ENCODE peak calls at places on chromosomes 4 and X, in nine cellular contexts. One of them, this sample, is unnamed.

GRCh38 chr4:147733614-147734344 is 1.9 kb downstream of the ARHGAP10 start:
- DNase-seq in GM23248: peak
- DNase-seq in CD8-positive, alpha-beta T cell: no peak
- DNase-seq in A549: no peak
- DNase-seq in lung: no peak
- DNase-seq in tibial artery: peak
- DNase-seq in vagina: no peak
- DNase-seq in foreskin fibroblast: peak
- DNase-seq in left ventricle myocardium inferior: peak
- DNase-seq in this sample: no peak

GRCh38 chr4:104416725-104417363 is 77.8 kb downstream of the CXXC4 start:
- DNase-seq in foreskin fibroblast: no peak
- DNase-seq in left ventricle myocardium inferior: no peak
- DNase-seq in vagina: no peak
- DNase-seq in CD8-positive, alpha-beta T cell: no peak
- DNase-seq in tibial artery: no peak
- DNase-seq in A549: no peak
- DNase-seq in lung: no peak
- DNase-seq in GM23248: no peak
- DNase-seq in this sample: no peak

GRCh38 chr4:41232406-41232805 is 18.1 kb upstream of the APBB2 start:
- DNase-seq in foreskin fibroblast: no peak
- DNase-seq in CD8-positive, alpha-beta T cell: no peak
- DNase-seq in GM23248: no peak
- DNase-seq in tibial artery: no peak
- DNase-seq in lung: no peak
- DNase-seq in vagina: no peak
- DNase-seq in left ventricle myocardium inferior: no peak
- DNase-seq in A549: no peak
- DNase-seq in this sample: no peak

GRCh38 chr4:123198706-123199105 is 197.9 kb upstream of the SPRY1 start:
- DNase-seq in GM23248: peak
- DNase-seq in A549: no peak
- DNase-seq in foreskin fibroblast: no peak
- DNase-seq in tibial artery: no peak
- DNase-seq in vagina: no peak
- DNase-seq in left ventricle myocardium inferior: no peak
- DNase-seq in lung: no peak
- DNase-seq in CD8-positive, alpha-beta T cell: no peak
- DNase-seq in this sample: peak

GRCh38 chr4:72107456-72107855 is 75.7 kb downstream of the NPFFR2 start:
- DNase-seq in tibial artery: no peak
- DNase-seq in lung: no peak
- DNase-seq in left ventricle myocardium inferior: no peak
- DNase-seq in foreskin fibroblast: no peak
- DNase-seq in CD8-positive, alpha-beta T cell: no peak
- DNase-seq in vagina: no peak
- DNase-seq in GM23248: no peak
- DNase-seq in A549: no peak
- DNase-seq in this sample: no peak

GRCh38 chrX:119735467-119735866 is 22.9 kb upstream of the SOWAHD start:
- DNase-seq in CD8-positive, alpha-beta T cell: no peak
- DNase-seq in vagina: no peak
- DNase-seq in foreskin fibroblast: no peak
- DNase-seq in lung: no peak
- DNase-seq in tibial artery: no peak
- DNase-seq in left ventricle myocardium inferior: no peak
- DNase-seq in A549: no peak
- DNase-seq in GM23248: no peak
- DNase-seq in this sample: no peak

GRCh38 chr4:155544547-155544946 is 122.1 kb upstream of the GUCY1A1 start:
- DNase-seq in left ventricle myocardium inferior: peak
- DNase-seq in GM23248: no peak
- DNase-seq in foreskin fibroblast: no peak
- DNase-seq in lung: no peak
- DNase-seq in vagina: no peak
- DNase-seq in tibial artery: no peak
- DNase-seq in CD8-positive, alpha-beta T cell: no peak
- DNase-seq in A549: no peak
- DNase-seq in this sample: no peak

GRCh38 chrX:129690435-129690834 is 35.7 kb upstream of the APLN start:
- DNase-seq in A549: no peak
- DNase-seq in foreskin fibroblast: no peak
- DNase-seq in tibial artery: peak
- DNase-seq in left ventricle myocardium inferior: peak
- DNase-seq in CD8-positive, alpha-beta T cell: no peak
- DNase-seq in lung: peak
- DNase-seq in vagina: no peak
- DNase-seq in GM23248: peak
- DNase-seq in this sample: no peak

GRCh38 chr4:101337688-101338087 is 9.6 kb downstream of the PPP3CA start:
- DNase-seq in CD8-positive, alpha-beta T cell: no peak
- DNase-seq in GM23248: peak
- DNase-seq in lung: no peak
- DNase-seq in foreskin fibroblast: peak
- DNase-seq in vagina: no peak
- DNase-seq in tibial artery: no peak
- DNase-seq in A549: no peak
- DNase-seq in left ventricle myocardium inferior: no peak
- DNase-seq in this sample: no peak

GRCh38 chr4:153530996-153531375 is 64.8 kb downstream of the TMEM131L start:
- DNase-seq in vagina: no peak
- DNase-seq in GM23248: no peak
- DNase-seq in foreskin fibroblast: no peak
- DNase-seq in CD8-positive, alpha-beta T cell: no peak
- DNase-seq in lung: no peak
- DNase-seq in A549: no peak
- DNase-seq in left ventricle myocardium inferior: no peak
- DNase-seq in tibial artery: no peak
- DNase-seq in this sample: no peak

GRCh38 chrX:84320606-84321005 is 132.6 kb upstream of the RPS6KA6 start:
- DNase-seq in A549: no peak
- DNase-seq in tibial artery: no peak
- DNase-seq in left ventricle myocardium inferior: no peak
- DNase-seq in lung: no peak
- DNase-seq in vagina: no peak
- DNase-seq in foreskin fibroblast: no peak
- DNase-seq in GM23248: peak
- DNase-seq in CD8-positive, alpha-beta T cell: no peak
- DNase-seq in this sample: no peak

GRCh38 chr4:40559585-40560465 is 69.8 kb downstream of the RBM47 start:
- DNase-seq in lung: no peak
- DNase-seq in left ventricle myocardium inferior: no peak
- DNase-seq in vagina: no peak
- DNase-seq in tibial artery: no peak
- DNase-seq in foreskin fibroblast: no peak
- DNase-seq in GM23248: no peak
- DNase-seq in CD8-positive, alpha-beta T cell: no peak
- DNase-seq in A549: no peak
- DNase-seq in this sample: no peak

GRCh38 chrX:139429913-139430312 is 100.6 kb upstream of the F9 start:
- DNase-seq in A549: no peak
- DNase-seq in CD8-positive, alpha-beta T cell: no peak
- DNase-seq in left ventricle myocardium inferior: no peak
- DNase-seq in foreskin fibroblast: no peak
- DNase-seq in tibial artery: no peak
- DNase-seq in vagina: no peak
- DNase-seq in GM23248: peak
- DNase-seq in lung: no peak
- DNase-seq in this sample: no peak

GRCh38 chr4:51820443-51820842 is 22.5 kb upstream of the DCUN1D4 start:
- DNase-seq in foreskin fibroblast: no peak
- DNase-seq in vagina: no peak
- DNase-seq in CD8-positive, alpha-beta T cell: no peak
- DNase-seq in lung: no peak
- DNase-seq in left ventricle myocardium inferior: no peak
- DNase-seq in A549: no peak
- DNase-seq in GM23248: no peak
- DNase-seq in tibial artery: no peak
- DNase-seq in this sample: no peak

GRCh38 chr4:144376905-144377304 is 236.4 kb upstream of the GYPA start:
- DNase-seq in foreskin fibroblast: no peak
- DNase-seq in GM23248: no peak
- DNase-seq in CD8-positive, alpha-beta T cell: no peak
- DNase-seq in vagina: no peak
- DNase-seq in lung: no peak
- DNase-seq in A549: no peak
- DNase-seq in tibial artery: no peak
- DNase-seq in left ventricle myocardium inferior: no peak
- DNase-seq in this sample: no peak

GRCh38 chrX:67614414-67614813 is 70.6 kb downstream of the AR start:
- DNase-seq in tibial artery: no peak
- DNase-seq in lung: no peak
- DNase-seq in A549: no peak
- DNase-seq in GM23248: peak
- DNase-seq in CD8-positive, alpha-beta T cell: no peak
- DNase-seq in foreskin fibroblast: peak
- DNase-seq in vagina: no peak
- DNase-seq in left ventricle myocardium inferior: no peak
- DNase-seq in this sample: no peak

GRCh38 chr4:155900402-155900801 is 3.1 kb upstream of the TDO2 start:
- DNase-seq in tibial artery: no peak
- DNase-seq in left ventricle myocardium inferior: no peak
- DNase-seq in A549: no peak
- DNase-seq in GM23248: peak
- DNase-seq in lung: no peak
- DNase-seq in foreskin fibroblast: peak
- DNase-seq in CD8-positive, alpha-beta T cell: no peak
- DNase-seq in vagina: no peak
- DNase-seq in this sample: no peak

GRCh38 chr4:86921608-86922252 is 13.1 kb upstream of the AFF1 start:
- DNase-seq in lung: no peak
- DNase-seq in vagina: no peak
- DNase-seq in A549: no peak
- DNase-seq in foreskin fibroblast: peak
- DNase-seq in tibial artery: no peak
- DNase-seq in CD8-positive, alpha-beta T cell: no peak
- DNase-seq in left ventricle myocardium inferior: no peak
- DNase-seq in GM23248: peak
- DNase-seq in this sample: no peak

GRCh38 chrX:78555401-78555980 is 103.6 kb downstream of the RTL3 start:
- DNase-seq in left ventricle myocardium inferior: no peak
- DNase-seq in foreskin fibroblast: no peak
- DNase-seq in GM23248: peak
- DNase-seq in CD8-positive, alpha-beta T cell: no peak
- DNase-seq in A549: no peak
- DNase-seq in tibial artery: no peak
- DNase-seq in vagina: no peak
- DNase-seq in lung: no peak
- DNase-seq in this sample: no peak

GRCh38 chrX:129577473-129577872 is 37.4 kb downstream of the OCRL start:
- DNase-seq in lung: no peak
- DNase-seq in A549: no peak
- DNase-seq in vagina: no peak
- DNase-seq in left ventricle myocardium inferior: no peak
- DNase-seq in GM23248: peak
- DNase-seq in CD8-positive, alpha-beta T cell: no peak
- DNase-seq in foreskin fibroblast: peak
- DNase-seq in tibial artery: no peak
- DNase-seq in this sample: peak

GRCh38 chr4:112894480-112894879 is 155.0 kb upstream of the ANK2 start:
- DNase-seq in A549: no peak
- DNase-seq in foreskin fibroblast: no peak
- DNase-seq in lung: no peak
- DNase-seq in CD8-positive, alpha-beta T cell: no peak
- DNase-seq in tibial artery: no peak
- DNase-seq in left ventricle myocardium inferior: no peak
- DNase-seq in GM23248: no peak
- DNase-seq in vagina: no peak
- DNase-seq in this sample: no peak
- H3K4me3 ChIP-seq in A549: no peak
- H3K4me3 ChIP-seq in foreskin fibroblast: no peak
- H3K4me3 ChIP-seq in lung: no peak
- H3K4me3 ChIP-seq in CD8-positive, alpha-beta T cell: no peak
- H3K4me3 ChIP-seq in tibial artery: no peak
- H3K4me3 ChIP-seq in left ventricle myocardium inferior: no peak
- H3K4me3 ChIP-seq in GM23248: no peak
- H3K4me3 ChIP-seq in vagina: no peak
- H3K4me3 ChIP-seq in this sample: no peak

GRCh38 chr4:122117743-122118142 is 34.4 kb upstream of the BLTP1 start:
- DNase-seq in GM23248: peak
- DNase-seq in A549: no peak
- DNase-seq in CD8-positive, alpha-beta T cell: peak
- DNase-seq in vagina: no peak
- DNase-seq in lung: no peak
- DNase-seq in tibial artery: no peak
- DNase-seq in foreskin fibroblast: peak
- DNase-seq in left ventricle myocardium inferior: no peak
- DNase-seq in this sample: no peak
- H3K4me3 ChIP-seq in GM23248: no peak
- H3K4me3 ChIP-seq in A549: no peak
- H3K4me3 ChIP-seq in CD8-positive, alpha-beta T cell: no peak
- H3K4me3 ChIP-seq in vagina: no peak
- H3K4me3 ChIP-seq in lung: no peak
- H3K4me3 ChIP-seq in tibial artery: no peak
- H3K4me3 ChIP-seq in foreskin fibroblast: no peak
- H3K4me3 ChIP-seq in left ventricle myocardium inferior: no peak
- H3K4me3 ChIP-seq in this sample: no peak

DNA sequence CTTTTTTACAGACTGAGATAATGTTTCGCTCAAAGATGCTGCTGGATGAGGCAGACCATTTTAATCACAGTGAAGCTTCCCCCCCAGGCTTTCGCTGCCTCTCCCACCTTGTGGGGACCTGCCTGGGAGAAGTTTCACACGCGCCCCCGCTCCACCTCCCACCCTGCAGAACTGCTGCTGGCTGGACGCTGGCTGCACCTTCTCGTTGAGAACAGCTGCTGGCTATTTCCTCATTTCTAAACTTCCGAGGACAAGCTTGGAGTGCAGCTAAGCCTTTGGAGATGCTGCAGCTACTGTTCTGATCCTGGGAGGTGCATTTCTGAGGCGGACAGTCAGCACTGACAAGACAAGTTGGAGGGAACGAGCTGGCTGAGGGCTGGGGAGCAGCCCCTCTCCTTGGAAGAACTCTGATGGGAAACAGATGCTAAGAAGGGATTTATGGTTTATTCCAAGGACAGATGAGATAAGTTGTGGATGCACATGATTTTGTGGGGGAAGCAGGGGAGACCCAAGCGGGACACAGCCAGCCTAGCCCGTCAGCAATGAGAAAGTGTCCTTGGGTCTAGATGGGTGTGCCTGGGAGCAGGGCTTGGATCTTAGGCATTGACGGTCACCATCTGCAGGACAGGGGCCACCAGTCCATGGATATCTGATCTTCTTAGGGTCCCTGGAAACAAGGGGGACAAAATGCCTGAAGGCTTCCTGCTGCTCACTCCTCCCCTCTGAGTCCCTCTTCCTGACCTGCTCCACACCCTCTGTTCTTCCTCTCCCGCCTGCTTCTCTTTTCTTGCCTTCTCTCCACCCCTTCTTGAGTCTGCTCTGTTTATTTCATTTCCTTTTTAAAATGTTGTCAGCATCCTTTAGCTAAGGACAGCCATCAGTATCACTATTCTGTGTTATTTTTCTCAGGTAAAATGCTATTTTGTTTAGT is 298.2 kb downstream of the RAPGEF2 start:
- DNase-seq in tibial artery: no peak
- DNase-seq in GM23248: peak
- DNase-seq in vagina: no peak
- DNase-seq in foreskin fibroblast: peak
- DNase-seq in left ventricle myocardium inferior: no peak
- DNase-seq in A549: no peak
- DNase-seq in lung: no peak
- DNase-seq in CD8-positive, alpha-beta T cell: no peak
- DNase-seq in this sample: peak
- H3K4me3 ChIP-seq in tibial artery: peak
- H3K4me3 ChIP-seq in GM23248: peak
- H3K4me3 ChIP-seq in vagina: peak
- H3K4me3 ChIP-seq in foreskin fibroblast: peak
- H3K4me3 ChIP-seq in left ventricle myocardium inferior: peak
- H3K4me3 ChIP-seq in A549: no peak
- H3K4me3 ChIP-seq in lung: no peak
- H3K4me3 ChIP-seq in CD8-positive, alpha-beta T cell: no peak
- H3K4me3 ChIP-seq in this sample: peak

GRCh38 chrX:111511477-111511876 is at the start of gene SERTM2:
- DNase-seq in vagina: no peak
- DNase-seq in foreskin fibroblast: no peak
- DNase-seq in lung: no peak
- DNase-seq in left ventricle myocardium inferior: no peak
- DNase-seq in CD8-positive, alpha-beta T cell: no peak
- DNase-seq in A549: no peak
- DNase-seq in GM23248: no peak
- DNase-seq in tibial artery: no peak
- DNase-seq in this sample: no peak
- H3K4me3 ChIP-seq in vagina: no peak
- H3K4me3 ChIP-seq in foreskin fibroblast: no peak
- H3K4me3 ChIP-seq in lung: no peak
- H3K4me3 ChIP-seq in left ventricle myocardium inferior: no peak
- H3K4me3 ChIP-seq in CD8-positive, alpha-beta T cell: no peak
- H3K4me3 ChIP-seq in A549: no peak
- H3K4me3 ChIP-seq in GM23248: no peak
- H3K4me3 ChIP-seq in tibial artery: no peak
- H3K4me3 ChIP-seq in this sample: no peak